ENCODE peak calls at places on chromosomes 6 and 20, in five cellular contexts. F is left lung, K is astrocyte of the spinal cord, J is adrenal gland, Y is osteoblast. P is an unnamed sample.

GRCh38 chr6:52570291-52570700 is 6.6 kb downstream of the TRAM2 start:
- DNase-seq in F (no peak), K (no peak), J (no peak), Y (no peak), P (no peak)

GRCh38 chr6:30960907-30961673 is 20.3 kb downstream of the MUCL3 start:
- DNase-seq in Y (no peak), J (no peak), K (peak), F (no peak), P (no peak)

GRCh38 chr6:75209432-75209723 is 3.5 kb upstream of the COL12A1 start:
- DNase-seq in Y (no peak), K (no peak), J (no peak), F (no peak), P (no peak)

GRCh38 chr6:168123165-168123911 is 44.3 kb upstream of the FRMD1 start:
- DNase-seq in F (no peak), Y (peak), K (no peak), J (no peak), P (no peak)

GRCh38 chr6:3551716-3552511 is 95.1 kb upstream of the SLC22A23 start:
- DNase-seq in Y (no peak), K (no peak), J (no peak), F (no peak), P (no peak)

GRCh38 chr6:125123468-125124249 is 29.9 kb upstream of the TPD52L1 start:
- DNase-seq in Y (no peak), K (no peak), F (no peak), J (no peak), P (no peak)

GRCh38 chr6:15551798-15552197 is 111.0 kb downstream of the DTNBP1 start:
- DNase-seq in F (no peak), Y (no peak), J (no peak), K (peak), P (no peak)

GRCh38 chr6:121549741-121550140 is 114.3 kb downstream of the GJA1 start:
- DNase-seq in F (no peak), Y (no peak), J (no peak), K (peak), P (no peak)

GRCh38 chr20:47970282-47970903 is 185.1 kb upstream of the SULF2 start:
- DNase-seq in K (no peak), F (no peak), Y (no peak), J (no peak), P (no peak)

GRCh38 chr6:70551566-70551965 is 15.2 kb upstream of the SDHAF4 start:
- DNase-seq in Y (no peak), F (no peak), J (no peak), K (no peak), P (no peak)

GRCh38 chr6:70549327-70549726 is 17.4 kb upstream of the SDHAF4 start:
- DNase-seq in K (no peak), J (no peak), Y (no peak), F (no peak), P (no peak)

GRCh38 chr6:70547905-70548304 is 18.8 kb upstream of the SDHAF4 start:
- DNase-seq in J (no peak), Y (no peak), K (no peak), F (no peak), P (no peak)

GRCh38 chr6:70552974-70553373 is 13.8 kb upstream of the SDHAF4 start:
- DNase-seq in J (no peak), Y (no peak), F (no peak), K (no peak), P (no peak)

DNA sequence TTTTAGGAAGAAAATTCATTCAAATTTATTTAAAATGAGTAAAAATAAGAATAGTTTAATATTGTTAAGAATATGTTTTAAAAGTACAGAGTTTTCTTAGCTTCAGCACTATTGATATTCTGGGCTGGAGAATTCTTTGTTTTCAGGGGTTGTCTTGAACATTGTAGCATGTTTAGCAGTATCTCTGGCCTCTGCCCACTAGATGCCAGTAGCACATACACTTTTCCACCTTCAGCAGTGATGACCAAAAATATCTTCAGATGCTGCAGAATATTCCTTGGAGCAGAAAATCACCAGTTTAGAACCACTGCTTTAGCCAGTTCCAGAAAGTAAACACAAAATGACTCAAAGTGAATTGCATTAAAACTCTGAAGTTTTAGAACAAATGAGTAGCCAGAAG is 19.4 kb upstream of the SDHAF4 start:
- DNase-seq in Y (no peak), F (no peak), J (no peak), K (peak), P (no peak)
- TF ChIP-seq CTCF in Y (peak), F (no peak), J (peak), K (peak), P (no peak)

GRCh38 chr20:46011631-46012482 is 3.1 kb downstream of the MMP9 start:
- DNase-seq in F (peak), J (peak), Y (peak), K (no peak), P (peak)
- TF ChIP-seq CTCF in F (no peak), J (no peak), Y (peak), K (peak), P (peak)

GRCh38 chr6:26105109-26105730 is 18.0 kb downstream of the HFE start:
- DNase-seq in Y (no peak), K (no peak), J (no peak), F (no peak), P (no peak)

GRCh38 chr6:26105842-26106241 is 18.6 kb downstream of the HFE start:
- DNase-seq in F (no peak), K (peak), J (no peak), Y (peak), P (no peak)

GRCh38 chr6:26103141-26103769 is 16.0 kb downstream of the HFE start:
- DNase-seq in F (no peak), K (peak), J (no peak), Y (peak), P (no peak)

GRCh38 chr6:26104457-26105108 is 17.4 kb downstream of the HFE start:
- DNase-seq in F (no peak), K (no peak), J (no peak), Y (no peak), P (no peak)

DNA sequence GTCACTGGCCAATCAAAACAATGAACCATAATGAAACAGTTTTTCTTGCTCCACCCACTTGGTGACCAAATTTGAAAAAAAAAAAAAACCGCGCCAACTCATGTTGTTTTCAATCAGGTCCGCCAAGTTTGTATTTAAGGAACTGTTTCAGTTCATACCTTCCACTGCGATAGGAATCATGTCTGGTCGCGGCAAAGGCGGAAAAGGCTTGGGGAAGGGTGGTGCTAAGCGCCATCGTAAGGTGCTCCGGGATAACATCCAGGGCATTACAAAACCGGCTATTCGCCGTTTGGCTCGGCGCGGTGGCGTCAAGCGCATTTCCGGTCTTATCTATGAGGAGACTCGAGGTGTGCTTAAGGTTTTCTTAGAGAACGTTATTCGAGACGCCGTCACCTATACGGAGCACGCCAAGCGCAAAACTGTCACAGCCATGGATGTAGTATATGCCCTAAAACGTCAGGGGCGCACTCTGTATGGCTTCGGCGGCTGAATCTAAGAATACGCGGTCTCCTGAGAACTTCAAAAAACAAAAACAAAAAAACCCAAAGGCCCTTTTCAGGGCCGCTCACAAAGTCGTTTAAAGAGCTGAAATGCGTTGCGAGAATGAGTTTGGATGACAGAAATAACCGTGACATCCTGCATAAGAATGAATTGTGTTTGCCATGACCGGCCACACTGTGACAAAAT is 16.7 kb downstream of the HFE start:
- DNase-seq in J (peak), K (peak), F (peak), Y (peak), P (peak)
- TF ChIP-seq CTCF in J (peak), K (peak), F (no peak), Y (peak), P (no peak)

DNA sequence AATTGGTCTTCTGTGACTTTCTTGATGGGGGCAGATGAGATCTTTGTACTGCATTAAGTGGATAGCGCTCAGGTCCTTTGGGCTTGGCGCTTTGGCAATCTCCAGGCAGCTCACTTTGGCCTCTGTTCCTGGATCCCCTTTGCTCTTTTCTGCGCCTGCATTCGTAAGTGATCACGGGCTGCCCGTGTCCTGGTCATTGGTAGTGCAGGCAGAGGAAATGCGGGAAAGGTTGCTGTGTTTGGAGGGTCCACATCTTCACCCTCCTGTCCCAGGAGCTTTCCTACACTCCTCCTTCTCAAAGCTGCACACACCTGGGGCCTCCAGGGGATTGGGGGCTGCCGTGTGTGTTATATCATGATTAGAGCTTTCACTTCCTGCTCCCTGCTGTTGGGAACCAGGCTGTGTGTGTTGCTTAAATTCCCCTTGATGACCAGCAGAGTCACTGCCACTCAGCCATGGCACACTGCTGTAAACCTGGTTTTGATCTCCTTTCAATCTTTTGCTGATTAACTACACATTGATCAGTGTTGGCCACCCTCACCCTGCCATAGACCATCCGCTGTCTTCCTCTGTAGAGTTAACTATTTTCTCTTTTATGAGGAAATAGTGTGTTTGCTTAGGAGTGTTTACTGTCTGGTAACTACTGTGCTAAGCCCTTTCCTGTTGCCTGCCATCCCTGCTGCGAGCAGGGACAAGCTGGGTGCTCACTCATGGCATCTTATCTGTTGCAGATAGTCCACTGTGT is 13.0 kb upstream of the SNHG17 start:
- DNase-seq in J (no peak), Y (peak), F (no peak), K (no peak), P (peak)
- TF ChIP-seq CTCF in J (no peak), Y (no peak), F (no peak), K (no peak), P (no peak)

GRCh38 chr6:41132254-41132653 is 21.9 kb downstream of the TREML1 start:
- DNase-seq in J (no peak), F (no peak), Y (no peak), K (no peak), P (no peak)
- TF ChIP-seq CTCF in J (no peak), F (no peak), Y (no peak), K (no peak), P (no peak)

GRCh38 chr6:99819853-99820252 is 174.2 kb downstream of the MCHR2 start:
- DNase-seq in F (no peak), Y (peak), K (no peak), J (no peak), P (no peak)

GRCh38 chr6:99821164-99821563 is 172.9 kb downstream of the MCHR2 start:
- DNase-seq in K (no peak), Y (no peak), J (no peak), F (no peak), P (no peak)

GRCh38 chr6:99818161-99818560 is 175.9 kb downstream of the MCHR2 start:
- DNase-seq in Y (peak), K (no peak), J (no peak), F (no peak), P (no peak)

DNA sequence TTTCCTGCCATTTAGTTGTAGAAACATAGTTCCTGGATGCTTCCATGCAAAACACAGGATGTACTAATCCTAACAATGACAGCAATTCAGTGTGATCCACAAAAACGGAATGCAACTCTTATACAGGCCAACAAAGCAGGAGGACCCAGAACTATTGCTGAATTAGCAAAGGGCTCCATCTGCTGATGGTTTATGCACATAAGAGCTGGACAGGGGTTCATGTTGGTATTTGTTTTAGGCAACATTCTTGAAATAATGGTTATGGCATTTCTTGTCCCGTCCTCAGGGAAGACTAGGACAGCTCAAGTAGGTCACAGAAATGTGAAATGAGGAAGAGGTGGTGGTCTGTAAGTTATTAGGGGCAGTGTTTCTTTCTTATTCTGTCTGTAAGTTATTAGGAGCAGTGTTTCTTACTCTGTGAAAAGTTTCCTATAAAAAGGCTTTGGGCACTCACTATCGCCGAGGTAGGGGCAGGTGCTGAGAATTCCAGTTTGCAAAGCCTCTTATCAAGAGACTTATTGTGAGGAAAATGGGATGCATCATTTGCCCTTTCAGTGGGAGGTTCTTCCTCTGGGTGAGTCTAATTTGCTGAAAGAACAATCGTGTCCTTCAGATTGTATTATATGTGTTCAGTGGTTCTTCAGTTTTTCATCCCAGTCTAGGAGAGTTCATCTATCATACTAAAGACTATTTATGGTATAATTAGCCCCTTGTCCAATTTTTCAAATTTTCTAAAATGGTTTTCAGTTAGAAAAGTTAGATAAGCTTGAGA is 171.1 kb downstream of the MCHR2 start:
- DNase-seq in K (peak), F (no peak), J (no peak), Y (peak), P (peak)
- TF ChIP-seq CTCF in K (peak), F (peak), J (no peak), Y (peak), P (no peak)

GRCh38 chr20:5118220-5119142 is 1.3 kb downstream of the PCNA start:
- DNase-seq in J (no peak), F (no peak), Y (peak), K (no peak), P (no peak)

GRCh38 chr20:5119143-5119434 is 669 bp downstream of the PCNA start:
- DNase-seq in F (no peak), J (no peak), K (no peak), Y (no peak), P (no peak)

GRCh38 chr20:5120189-5120484 is 379 bp upstream of the PCNA start:
- DNase-seq in Y (no peak), K (no peak), F (no peak), J (no peak), P (no peak)

GRCh38 chr20:5116875-5117274 is 2.9 kb downstream of the PCNA start:
- DNase-seq in F (no peak), Y (no peak), K (no peak), J (no peak), P (no peak)

GRCh38 chr20:5119435-5120188 is at the start of gene PCNA:
- DNase-seq in Y (peak), F (peak), K (peak), J (peak), P (peak)
- TF ChIP-seq CTCF in Y (no peak), F (no peak), K (no peak), J (peak), P (no peak)

DNA sequence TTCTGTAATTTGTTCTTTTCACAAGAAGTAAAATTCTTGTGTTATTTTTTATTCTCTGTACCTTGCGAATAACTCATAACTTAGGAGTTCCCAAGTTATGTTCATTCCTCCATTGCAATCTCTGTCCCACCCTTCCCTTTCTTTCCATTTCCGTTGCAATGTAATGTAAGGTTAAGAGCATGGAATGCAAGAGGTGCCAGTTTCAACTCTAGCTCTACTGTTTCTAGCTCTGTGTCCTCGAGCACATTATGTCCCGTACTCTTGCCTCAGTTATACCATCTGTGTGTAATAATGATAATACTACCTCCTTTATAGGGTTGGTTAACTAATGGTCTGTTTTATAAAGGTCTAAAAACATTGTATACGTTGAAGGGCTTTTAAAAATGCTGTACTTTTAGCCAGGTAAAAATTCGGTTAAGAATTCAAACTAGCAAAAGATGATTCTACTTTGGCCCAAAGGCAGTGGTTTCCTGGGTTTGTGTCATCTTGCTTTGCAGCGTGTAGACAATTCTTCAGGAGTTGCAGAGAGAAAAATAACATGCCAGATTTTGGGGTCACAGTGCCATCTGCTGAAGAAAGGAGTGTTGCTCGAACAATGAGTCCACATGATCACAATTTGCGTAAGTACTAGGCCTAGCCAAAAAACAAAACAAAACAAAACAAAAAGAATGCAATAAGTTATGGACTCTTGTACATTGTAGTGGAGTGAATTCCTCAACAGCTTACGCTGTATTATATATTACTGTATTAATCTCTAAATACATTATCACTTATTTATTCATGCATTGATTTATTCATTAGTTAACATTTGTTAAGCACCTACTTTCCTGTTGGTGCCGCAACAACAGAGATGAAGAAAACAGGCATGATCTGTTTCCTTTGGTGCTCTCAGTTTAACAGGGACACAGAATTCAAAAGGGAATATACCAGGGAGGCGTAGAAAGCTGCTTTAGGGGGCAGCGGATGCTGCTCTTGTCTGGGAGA is 10.0 kb upstream of the PFDN4 start:
- DNase-seq in Y (no peak), F (no peak), J (no peak), K (peak), P (no peak)
- TF ChIP-seq CTCF in Y (peak), F (no peak), J (no peak), K (peak), P (no peak)

GRCh38 chr6:85593438-85594196 is at the start of gene SNX14:
- DNase-seq in K (peak), J (peak), F (peak), Y (peak), P (peak)
- TF ChIP-seq CTCF in K (no peak), J (no peak), F (no peak), Y (no peak), P (no peak)

P was measured in GM20000.